ENCODE peak calls at places on chromosomes 1 and 21, in five cellular contexts. G is suprapubic skin, J is ovary, O is heart left ventricle, L is transverse colon. V is an unnamed sample. For H3K4me1 and H3K36me3, the result is how much of the 10 kb centered on the place peaks cover.

GRCh38 chr1:173038875-173039554 is 11.7 kb downstream of the TNFSF18 start:
- DNase-seq in L (no peak), J (no peak), G (no peak), O (no peak), V (no peak)

GRCh38 chr1:228911225-228911624 is 175.9 kb downstream of the RHOU start:
- DNase-seq in O (no peak), G (no peak), J (no peak), L (no peak), V (no peak)

GRCh38 chr1:9040659-9041030 is 14.4 kb upstream of the SLC2A7 start:
- DNase-seq in G (no peak), J (no peak), O (no peak), L (no peak), V (no peak)

GRCh38 chr1:10431065-10431730 is 965 bp downstream of the CENPS start:
- DNase-seq in O (no peak), L (no peak), G (no peak), J (no peak), V (no peak)

GRCh38 chr1:96865731-96866684 is 144.4 kb downstream of the PTBP2 start:
- DNase-seq in O (no peak), J (no peak), L (no peak), G (no peak), V (no peak)

GRCh38 chr1:165112260-165112659 is 244.3 kb downstream of the LMX1A start:
- DNase-seq in O (no peak), J (no peak), L (no peak), G (no peak), V (no peak)

GRCh38 chr1:165890684-165891083 is 63.3 kb downstream of the UCK2 start:
- DNase-seq in J (no peak), L (no peak), G (no peak), O (no peak), V (no peak)

GRCh38 chr1:231272880-231273279 is 31.9 kb downstream of the GNPAT start:
- DNase-seq in J (no peak), L (no peak), G (no peak), O (no peak), V (no peak)

GRCh38 chr1:19156676-19157075 is 53.4 kb downstream of the UBR4 start:
- DNase-seq in J (no peak), G (no peak), O (no peak), L (peak), V (no peak)

GRCh38 chr1:153565529-153566374 is at the start of gene S100A2:
- DNase-seq in L (peak), O (no peak), J (peak), G (no peak), V (no peak)

GRCh38 chr1:53046930-53047329 is 15.1 kb upstream of the PODN start:
- DNase-seq in L (no peak), J (peak), O (no peak), G (no peak), V (no peak)

GRCh38 chr1:160836561-160836960 is 26.1 kb downstream of the CD244 start:
- DNase-seq in L (no peak), J (no peak), O (no peak), G (no peak), V (no peak)

GRCh38 chr21:44739316-44739715 is 27.9 kb upstream of the TSPEAR start:
- DNase-seq in O (no peak), G (peak), J (no peak), L (no peak), V (no peak)

GRCh38 chr1:58909162-58909560 is 125.3 kb upstream of the JUN start:
- DNase-seq in J (no peak), O (no peak), L (no peak), G (no peak), V (no peak)

GRCh38 chr1:8317647-8318360 is at the start of gene SLC45A1:
- DNase-seq in L (peak), O (peak), G (no peak), J (peak), V (no peak)

GRCh38 chr1:7331926-7332535 is 439.1 kb upstream of the VAMP3 start:
- DNase-seq in L (no peak), G (peak), O (no peak), J (no peak), V (no peak)

GRCh38 chr21:37874904-37875780 is 41.1 kb downstream of the KCNJ6 start:
- DNase-seq in J (no peak), G (no peak), O (no peak), L (no peak), V (no peak)

GRCh38 chr21:37389456-37389855 is 22.9 kb downstream of the DYRK1A start:
- DNase-seq in J (no peak), L (no peak), G (no peak), O (no peak), V (no peak)

GRCh38 chr1:168297019-168297418 is 16.3 kb downstream of the TBX19 start:
- DNase-seq in J (no peak), L (no peak), G (no peak), O (no peak), V (no peak)

GRCh38 chr1:180928272-180929230 is 15.9 kb downstream of the KIAA1614 start:
- DNase-seq in O (peak), J (no peak), G (no peak), L (no peak), V (no peak)

GRCh38 chr1:154324669-154325582 is at the start of gene ATP8B2:
- DNase-seq in L (peak), J (peak), O (peak), G (peak), V (no peak)

GRCh38 chr1:63593303-63593886 is at the start of gene PGM1:
- DNase-seq in G (peak), O (peak), J (peak), L (peak), V (peak)
- TF ChIP-seq POLR2A in G (peak), O (peak), J (peak), L (peak), V (no peak)

GRCh38 chr1:155649689-155650088 is 38.9 kb downstream of the YY1AP1 start:
- DNase-seq in L (no peak), G (no peak), O (no peak), J (no peak), V (no peak)

GRCh38 chr1:155652951-155653350 is 35.6 kb downstream of the YY1AP1 start:
- DNase-seq in L (no peak), J (no peak), O (no peak), G (no peak), V (no peak)

GRCh38 chr1:155651861-155652661 is 36.5 kb downstream of the YY1AP1 start:
- DNase-seq in O (no peak), G (no peak), J (no peak), L (no peak), V (no peak)

GRCh38 chr1:155648207-155649147 is 38.5 kb downstream of the MSTO1 start:
- DNase-seq in J (no peak), L (no peak), O (no peak), G (no peak), V (no peak)

DNA sequence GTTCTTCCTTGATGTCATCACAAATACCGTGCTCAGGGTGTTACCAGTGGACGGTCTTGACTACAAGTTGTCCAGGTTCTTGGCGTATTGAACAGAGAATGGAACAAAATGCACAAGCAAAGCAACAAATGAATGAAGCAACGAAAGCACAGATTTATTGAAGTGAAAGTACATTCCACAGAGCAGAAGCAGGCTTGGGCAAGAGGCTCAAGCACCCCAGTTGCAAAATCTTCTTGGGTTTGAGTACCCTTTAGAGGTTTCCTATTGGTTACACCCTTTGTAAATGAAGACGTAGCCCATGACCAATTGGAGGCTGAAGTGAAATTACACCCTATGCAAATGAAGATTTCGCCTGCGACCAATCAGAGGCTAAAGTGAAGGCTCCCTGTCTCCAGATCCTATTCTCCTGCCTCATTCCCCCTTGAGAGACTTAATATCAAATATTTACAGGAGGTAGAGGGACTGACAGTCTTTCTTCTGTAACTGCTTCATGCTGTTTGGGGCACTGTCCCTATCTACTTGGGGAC is 38.3 kb downstream of the YY1AP1 start:
- DNase-seq in L (no peak), O (no peak), J (no peak), G (no peak), V (no peak)
- H3K4me1 ChIP-seq in L (under half), O (under half), J (under half), G (under half), V (under half)

GRCh38 chr1:28807986-28808385 is 4.0 kb upstream of the OPRD1 start:
- DNase-seq in G (no peak), O (no peak), J (no peak), L (no peak), V (no peak)
- H3K36me3 ChIP-seq in G (under half), O (under half), J (under half), L (under half), V (under half)

GRCh38 chr1:169794530-169795416 is at the start of gene METTL18:
- DNase-seq in L (peak), J (peak), G (peak), O (peak), V (peak)

GRCh38 chr1:169795687-169796086 is 980 bp upstream of the METTL18 start:
- DNase-seq in J (no peak), L (no peak), G (no peak), O (no peak), V (no peak)

GRCh38 chr1:169797281-169797680 is 2.6 kb upstream of the METTL18 start:
- DNase-seq in G (no peak), J (no peak), L (no peak), O (no peak), V (no peak)

GRCh38 chr1:169793730-169794129 is 977 bp downstream of the METTL18 start:
- DNase-seq in G (no peak), J (no peak), O (no peak), L (no peak), V (no peak)

DNA sequence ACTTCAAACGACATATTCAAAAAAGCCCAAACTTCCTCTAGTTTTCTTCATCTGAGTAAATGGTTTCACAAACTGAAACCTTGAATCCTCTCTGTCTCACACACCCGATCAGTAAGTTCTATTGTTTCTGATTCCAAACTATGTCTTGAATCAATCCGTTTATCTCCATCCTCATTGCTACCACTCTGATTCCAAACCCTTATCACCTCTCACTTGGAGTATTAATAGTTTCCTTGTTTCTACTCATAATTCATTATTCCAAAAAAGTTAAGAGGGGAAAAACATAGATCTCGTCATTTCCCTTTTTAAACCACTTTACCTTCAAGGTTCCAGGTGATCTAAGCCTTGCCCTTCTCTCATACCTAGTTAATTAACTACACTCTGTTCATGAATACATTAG is 1.7 kb upstream of the METTL18 start:
- DNase-seq in L (no peak), O (no peak), J (no peak), G (no peak), V (no peak)
- TF ChIP-seq POLR2A in L (no peak), O (no peak), J (no peak), G (no peak), V (no peak)

V was measured in esophagus squamous epithelium.